ENCODE peak calls at places on chromosomes 13 and 19, in nine cellular contexts. P is colonic mucosa, H is NB4, C is psoas muscle, L is transverse colon, T is aorta, O is brain microvascular endothelial cell, Z is fibroblast of pulmonary artery, X is PC-3. B is an unnamed sample.

GRCh38 chr13:99470027-99470426 is 31.2 kb upstream of the TM9SF2 start:
- DNase-seq in O (no peak), H (no peak), T (no peak), Z (no peak), P (no peak), C (no peak), X (no peak), L (no peak), B (no peak)

GRCh38 chr13:87851395-87851794 is 180.2 kb downstream of the SLITRK5 start:
- DNase-seq in X (no peak), L (no peak), H (no peak), Z (no peak), T (no peak), O (no peak), C (no peak), P (no peak), B (no peak)

GRCh38 chr13:28532226-28533048 is 37.5 kb upstream of the FLT1 start:
- DNase-seq in T (no peak), C (peak; percentile 66), Z (no peak), H (no peak), L (no peak), P (no peak), X (no peak), O (no peak), B (no peak)

GRCh38 chr19:4581381-4582111 is 22.1 kb upstream of the SEMA6B start:
- DNase-seq in P (no peak), L (no peak), H (peak; percentile 47), O (no peak), C (no peak), X (peak; percentile 48), Z (peak; percentile 45), T (no peak), B (no peak)

GRCh38 chr19:15124572-15125231 is 17.5 kb downstream of the SYDE1 start:
- DNase-seq in O (no peak), H (peak; percentile 15), Z (no peak), L (peak; percentile 76), T (peak; percentile 90), X (no peak), P (peak; percentile 74), C (peak; percentile 61), B (peak; percentile 49)

GRCh38 chr19:29940971-29941585 is 961 bp upstream of the URI1 start:
- DNase-seq in O (no peak), Z (no peak), T (no peak), P (no peak), H (no peak), C (no peak), L (no peak), X (no peak), B (no peak)

GRCh38 chr19:2497186-2497585 is 21.3 kb downstream of the GADD45B start:
- DNase-seq in H (no peak), T (no peak), P (no peak), L (no peak), C (no peak), Z (no peak), X (no peak), O (no peak), B (no peak)

GRCh38 chr19:49665301-49666119 is at the start of the genes BCL2L12 and IRF3:
- DNase-seq in P (peak; percentile 99), L (peak; percentile 99), Z (peak; percentile 97), C (peak; percentile 99), O (peak; percentile 95), H (peak; percentile 95), X (peak; percentile 100), T (peak; percentile 99), B (peak; percentile 98)

GRCh38 chr13:104163866-104164630 is 1097.8 kb upstream of the SLC10A2 start:
- DNase-seq in T (no peak), H (no peak), L (no peak), P (no peak), O (no peak), Z (no peak), X (no peak), C (no peak), B (no peak)

GRCh38 chr13:110590577-110590976 is 24.8 kb upstream of the NAXD start:
- DNase-seq in X (no peak), T (no peak), L (no peak), H (no peak), P (no peak), O (no peak), Z (no peak), C (no peak), B (peak; percentile 53)

GRCh38 chr19:56765107-56765506 is 75.4 kb downstream of the PEG3 start:
- DNase-seq in P (peak; percentile 33), Z (no peak), X (no peak), C (peak; percentile 55), T (peak; percentile 69), L (peak; percentile 26), O (peak; percentile 4), H (no peak), B (peak; percentile 49)

GRCh38 chr13:38970380-38971051 is 20.1 kb downstream of the STOML3 start:
- DNase-seq in X (no peak), Z (no peak), C (no peak), O (no peak), H (no peak), T (no peak), L (no peak), P (no peak), B (no peak)

GRCh38 chr19:14114439-14114838 is 3.1 kb downstream of the PRKACA start:
- DNase-seq in P (no peak), Z (no peak), X (no peak), H (no peak), O (no peak), C (no peak), T (no peak), L (no peak), B (no peak)

GRCh38 chr19:14111486-14111885 is 6.1 kb downstream of the PRKACA start:
- DNase-seq in T (no peak), O (no peak), L (no peak), X (no peak), H (no peak), Z (no peak), C (no peak), P (no peak), B (no peak)

GRCh38 chr19:14113762-14114414 is 3.7 kb downstream of the PRKACA start:
- DNase-seq in Z (no peak), H (peak; percentile 49), L (peak; percentile 61), X (peak; percentile 40), T (peak; percentile 60), C (peak; percentile 97), P (peak; percentile 61), O (no peak), B (no peak)

GRCh38 chr19:14112051-14112808 is 5.3 kb downstream of the PRKACA start:
- DNase-seq in H (no peak), C (no peak), L (no peak), O (no peak), T (peak; percentile 67), P (no peak), X (no peak), Z (no peak), B (no peak)

GRCh38 chr19:14112809-14113385 is 4.7 kb downstream of the PRKACA start:
- DNase-seq in P (no peak), L (no peak), H (no peak), O (no peak), Z (no peak), T (peak; percentile 70), X (no peak), C (peak; percentile 79), B (no peak)
- H3K4me3 ChIP-seq in P (no peak overlapping the region), L (no peak overlapping the region), H (no peak overlapping the region), O (no peak overlapping the region), Z (no peak overlapping the region), T (no peak overlapping the region), X (no peak overlapping the region), C (peak overlapping the region; percentile 59), B (no peak overlapping the region)

GRCh38 chr19:13078897-13079541 is 23.6 kb downstream of the LYL1 start:
- DNase-seq in Z (no peak), P (peak; percentile 72), C (no peak), H (no peak), X (no peak), O (no peak), T (no peak), L (peak; percentile 64), B (no peak)
- H3K4me3 ChIP-seq in Z (no peak overlapping the region), P (no peak overlapping the region), C (no peak overlapping the region), H (no peak overlapping the region), X (no peak overlapping the region), O (no peak overlapping the region), T (no peak overlapping the region), L (no peak overlapping the region), B (no peak overlapping the region)

DNA sequence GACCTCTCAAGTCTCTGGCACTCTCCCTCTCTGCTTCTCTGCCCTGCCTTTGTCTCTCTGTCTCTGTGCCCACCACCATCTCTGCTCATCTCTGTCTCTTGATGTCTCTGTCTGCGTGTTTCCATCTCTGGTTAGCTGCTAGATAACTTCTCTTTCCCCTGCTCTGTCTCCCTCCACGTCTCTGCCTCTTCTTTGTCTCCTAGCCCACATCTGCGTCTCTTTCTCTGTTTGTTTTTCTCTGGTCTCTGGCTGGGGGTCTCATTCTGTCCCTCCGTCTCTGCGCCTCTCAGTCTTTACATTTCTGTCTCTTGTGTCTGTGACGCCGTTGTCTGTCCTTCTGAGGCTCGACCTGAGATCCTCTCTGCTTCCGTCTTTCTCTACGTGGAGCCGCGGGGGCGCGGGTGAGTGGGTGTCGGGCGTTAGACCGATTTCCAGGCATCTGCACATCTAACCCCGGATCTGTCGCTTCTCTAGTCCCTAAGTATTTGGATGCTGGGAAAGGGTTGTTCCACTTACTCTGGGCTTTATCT is 386 bp downstream of the GIPR start:
- DNase-seq in X (no peak), C (no peak), L (peak; percentile 34), Z (no peak), H (peak; percentile 29), O (no peak), T (no peak), P (peak; percentile 42), B (no peak)
- H3K4me3 ChIP-seq in X (peak overlapping the region; percentile 68), C (peak overlapping the region; percentile 53), L (peak overlapping the region; percentile 38), Z (peak overlapping the region; percentile 21), H (peak overlapping the region; percentile 54), O (peak overlapping the region; percentile 37), T (no peak overlapping the region), P (peak overlapping the region; percentile 42), B (no peak overlapping the region)

GRCh38 chr13:80824231-80824630 is 483.3 kb upstream of the SPRY2 start:
- DNase-seq in X (peak; percentile 2), C (no peak), H (no peak), Z (peak; percentile 75), O (no peak), L (no peak), P (no peak), T (no peak), B (no peak)

GRCh38 chr13:80823472-80823871 is 482.5 kb upstream of the SPRY2 start:
- DNase-seq in H (no peak), X (no peak), O (no peak), P (no peak), L (no peak), Z (peak; percentile 19), C (no peak), T (no peak), B (no peak)

GRCh38 chr13:80828759-80829158 is 487.8 kb upstream of the SPRY2 start:
- DNase-seq in Z (peak; percentile 12), C (no peak), T (no peak), P (no peak), H (no peak), L (no peak), O (no peak), X (no peak), B (no peak)

GRCh38 chr13:80830431-80830830 is 489.5 kb upstream of the SPRY2 start:
- DNase-seq in Z (no peak), C (no peak), T (no peak), O (no peak), P (no peak), X (no peak), H (no peak), L (no peak), B (peak; percentile 78)

DNA sequence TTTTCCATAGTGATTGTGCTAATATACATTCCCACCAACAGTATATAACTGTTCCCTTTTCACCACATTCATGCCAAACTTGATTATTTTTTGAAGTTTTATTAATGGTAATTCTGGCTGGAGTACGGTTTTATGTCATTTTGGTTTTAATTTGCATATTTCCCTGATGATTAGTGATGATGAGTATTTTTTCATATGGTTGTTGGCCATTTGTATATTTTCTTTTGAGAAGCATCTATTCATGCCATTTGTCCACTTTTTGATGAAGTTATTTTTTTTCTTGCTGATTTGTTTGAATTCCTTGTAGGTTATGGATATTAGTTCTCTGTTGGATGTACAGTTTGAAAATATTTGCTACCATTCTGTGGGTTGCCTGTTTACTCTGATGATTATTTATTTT is 484.4 kb upstream of the SPRY2 start:
- DNase-seq in L (no peak), O (no peak), X (no peak), Z (no peak), T (no peak), C (no peak), P (no peak), H (no peak), B (no peak)
- H3K4me3 ChIP-seq in L (no peak overlapping the region), O (no peak overlapping the region), X (no peak overlapping the region), Z (no peak overlapping the region), T (no peak overlapping the region), C (peak overlapping the region; percentile 12), P (no peak overlapping the region), H (no peak overlapping the region), B (no peak overlapping the region)